ENCODE peak calls at places on chromosomes 13 and 19, in seven cellular contexts. S is upper lobe of right lung, Z is AG04450, N is heart left ventricle, H is fibroblast of lung, A is testis, E is esophagus squamous epithelium. X is an unnamed sample.

GRCh38 chr19:55069137-55069858 is 6.3 kb upstream of the RDH13 start:
- DNase-seq in E (no peak), S (peak), N (no peak), A (no peak), Z (no peak), H (peak), X (no peak)

GRCh38 chr19:5225486-5226345 is 114.9 kb downstream of the PTPRS start:
- DNase-seq in H (no peak), S (no peak), E (no peak), A (no peak), Z (no peak), N (no peak), X (no peak)

GRCh38 chr19:10184636-10185035 is 10.1 kb downstream of the DNMT1 start:
- DNase-seq in A (no peak), E (no peak), H (no peak), S (no peak), N (no peak), Z (no peak), X (no peak)

GRCh38 chr19:45130888-45131615 is 29.7 kb downstream of the NKPD1 start:
- DNase-seq in S (no peak), N (no peak), H (peak), A (peak), E (no peak), Z (no peak), X (peak)

GRCh38 chr19:17266026-17266425 is 1.2 kb upstream of the BABAM1 start:
- DNase-seq in E (no peak), A (no peak), Z (no peak), H (no peak), S (no peak), N (no peak), X (no peak)

GRCh38 chr19:41569481-41570150 is 6.3 kb upstream of the CEACAM21 start:
- DNase-seq in A (no peak), N (no peak), E (no peak), S (no peak), Z (no peak), H (no peak), X (no peak)

GRCh38 chr19:16249826-16250434 is 52.2 kb downstream of the AP1M1 start:
- DNase-seq in E (no peak), N (no peak), A (no peak), Z (peak), H (peak), S (no peak), X (peak)

GRCh38 chr13:40666905-40667621 is 622 bp upstream of the FOXO1 start:
- DNase-seq in E (peak), N (peak), A (peak), S (peak), Z (no peak), H (no peak), X (no peak)

GRCh38 chr13:36840718-36841250 is 21.8 kb downstream of the RFXAP start:
- DNase-seq in H (no peak), E (no peak), A (no peak), Z (no peak), S (no peak), N (no peak), X (no peak)

GRCh38 chr13:36839281-36839680 is 20.3 kb downstream of the RFXAP start:
- DNase-seq in S (no peak), A (no peak), N (no peak), Z (no peak), H (no peak), E (no peak), X (no peak)

GRCh38 chr13:36837354-36838092 is 18.5 kb downstream of the RFXAP start:
- DNase-seq in E (no peak), N (peak), H (no peak), A (no peak), Z (no peak), S (no peak), X (no peak)

GRCh38 chr13:36839981-36840380 is 21.0 kb downstream of the RFXAP start:
- DNase-seq in E (no peak), A (no peak), Z (no peak), N (no peak), S (no peak), H (no peak), X (no peak)

DNA sequence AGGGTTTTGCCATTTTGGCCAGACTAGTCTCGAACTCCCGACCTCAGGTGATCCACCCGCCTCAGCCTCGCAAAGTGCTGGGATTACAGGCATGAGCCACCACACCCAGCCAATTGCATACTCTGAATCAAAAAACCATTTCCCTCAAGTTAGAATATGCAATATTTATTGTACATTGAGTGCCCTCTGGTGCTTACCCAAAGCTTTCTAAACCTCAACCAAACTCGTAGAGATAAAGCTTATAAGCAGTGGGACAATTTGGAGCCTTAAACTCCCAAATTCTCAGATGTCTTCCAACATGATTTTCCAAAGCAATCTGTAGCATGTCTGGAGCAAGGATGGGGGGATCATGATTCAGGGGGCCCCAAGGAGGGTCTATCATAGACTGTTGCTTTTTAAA is 22.4 kb downstream of the RFXAP start:
- DNase-seq in N (no peak), E (no peak), S (no peak), H (peak), Z (no peak), A (no peak), X (no peak)
- TF ChIP-seq CTCF in N (no peak), E (no peak), S (no peak), H (peak), Z (no peak), A (no peak), X (no peak)

GRCh38 chr19:7965259-7965841 is 21.9 kb upstream of the TIMM44 start:
- DNase-seq in A (no peak), N (no peak), H (no peak), E (no peak), S (no peak), Z (no peak), X (no peak)
- H3K4me3 ChIP-seq in A (no peak), N (no peak), H (no peak), E (no peak), S (no peak), Z (no peak), X (no peak)

GRCh38 chr19:58278156-58279041 is at the start of gene ZNF8:
- DNase-seq in H (peak), N (peak), Z (peak), S (peak), E (peak), A (peak), X (peak)
- TF ChIP-seq CTCF in H (peak), N (no peak), Z (no peak), S (peak), E (no peak), A (peak), X (no peak)

DNA sequence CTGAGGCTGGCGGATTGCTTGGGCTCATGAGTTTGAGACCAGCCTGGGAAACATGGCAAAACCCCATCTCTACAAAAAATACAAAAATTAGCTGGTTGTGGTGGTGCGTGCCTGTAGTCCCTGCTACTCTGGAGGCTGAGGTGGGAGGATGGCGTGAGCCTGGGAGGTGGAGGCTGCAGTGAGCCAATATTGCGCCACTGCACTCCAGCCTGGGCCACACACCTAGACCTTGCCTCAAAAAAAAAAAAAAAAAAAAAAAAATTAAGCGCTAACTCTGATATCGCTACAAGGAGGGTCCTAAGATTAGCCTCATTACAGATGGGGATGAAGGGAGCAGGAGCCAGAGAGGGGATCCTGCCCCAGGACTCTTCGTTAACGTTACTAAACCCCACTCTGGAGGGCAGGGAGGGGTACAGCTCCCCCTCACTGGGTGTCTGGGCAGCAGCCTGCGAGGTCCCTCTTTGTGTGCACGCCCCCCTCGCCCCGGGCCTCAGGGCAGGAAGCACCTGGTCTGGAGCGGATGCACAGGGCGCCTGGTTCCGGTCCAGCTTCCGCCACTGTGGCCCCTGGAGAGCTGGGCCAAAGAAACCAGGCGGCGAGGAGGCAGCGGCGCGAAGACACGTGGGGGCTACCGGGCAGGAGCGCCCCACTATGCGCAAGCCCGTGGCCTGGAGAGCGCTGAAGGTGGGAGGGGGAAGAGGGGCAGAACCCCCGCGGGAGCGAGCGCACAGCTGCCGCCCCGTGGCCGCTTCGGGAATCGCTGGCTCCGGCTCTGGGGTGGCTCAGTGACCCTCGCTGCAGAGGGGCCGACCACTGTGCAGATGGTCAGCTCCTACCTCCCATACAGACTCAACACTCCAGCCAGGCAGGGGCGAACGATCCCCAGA is 1.5 kb upstream of the LYL1 start:
- DNase-seq in A (peak), N (peak), Z (no peak), H (no peak), S (peak), E (peak), X (no peak)
- H3K4me3 ChIP-seq in A (peak), N (peak), Z (no peak), H (no peak), S (peak), E (peak), X (no peak)

GRCh38 chr19:2856457-2857055 is 10.6 kb upstream of the ZNF556 start:
- DNase-seq in A (no peak), Z (no peak), S (no peak), N (no peak), E (no peak), H (no peak), X (no peak)

GRCh38 chr19:2853015-2853606 is 11.8 kb downstream of the ZNF555 start:
- DNase-seq in S (no peak), A (no peak), E (no peak), Z (no peak), H (no peak), N (no peak), X (no peak)

GRCh38 chr19:2858864-2859263 is 8.3 kb upstream of the ZNF556 start:
- DNase-seq in H (no peak), E (no peak), S (no peak), Z (no peak), N (no peak), A (peak), X (no peak)

GRCh38 chr19:2852598-2852997 is 11.3 kb downstream of the ZNF555 start:
- DNase-seq in A (no peak), E (no peak), Z (no peak), N (no peak), H (no peak), S (no peak), X (no peak)

DNA sequence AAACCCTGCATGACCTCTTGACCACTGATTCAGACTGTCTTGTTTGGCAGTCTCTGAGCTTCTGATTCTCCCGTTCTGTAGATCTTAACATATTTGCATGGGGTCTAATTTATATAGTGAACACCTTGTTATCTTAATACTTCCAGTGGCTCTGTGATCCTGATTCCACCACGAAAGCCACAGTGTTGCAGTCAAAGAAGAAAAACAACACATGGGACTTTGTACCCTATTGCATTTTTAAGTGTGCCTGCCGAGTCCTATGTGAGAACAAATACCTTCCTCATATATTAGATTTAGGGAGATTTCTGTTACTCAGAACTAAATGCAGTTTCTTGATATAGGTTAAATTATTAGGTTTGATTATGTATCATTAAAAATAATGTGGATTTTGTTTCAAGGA is 12.3 kb upstream of the ZNF556 start:
- DNase-seq in S (no peak), H (no peak), N (no peak), E (no peak), A (no peak), Z (no peak), X (no peak)
- TF ChIP-seq CTCF in S (no peak), H (no peak), N (no peak), E (no peak), A (no peak), Z (no peak), X (no peak)

GRCh38 chr19:1361601-1362384 is 21.9 kb upstream of the NDUFS7 start:
- DNase-seq in N (no peak), S (no peak), H (peak), E (no peak), Z (no peak), A (no peak), X (peak)

GRCh38 chr19:1362385-1363257 is 21.1 kb upstream of the NDUFS7 start:
- DNase-seq in S (no peak), A (no peak), Z (no peak), E (no peak), N (no peak), H (no peak), X (no peak)

GRCh38 chr19:1357695-1358094 is 26.0 kb upstream of the NDUFS7 start:
- DNase-seq in N (no peak), H (no peak), A (no peak), E (no peak), Z (no peak), S (no peak), X (no peak)

GRCh38 chr19:1360818-1361461 is 22.8 kb upstream of the NDUFS7 start:
- DNase-seq in H (peak), A (peak), E (no peak), Z (peak), S (peak), N (peak), X (peak)

GRCh38 chr19:1360126-1360817 is 23.4 kb upstream of the NDUFS7 start:
- DNase-seq in S (no peak), Z (no peak), H (peak), E (no peak), A (no peak), N (no peak), X (peak)
- H3K4me3 ChIP-seq in S (peak), Z (peak), H (no peak), E (peak), A (no peak), N (peak), X (no peak)

GRCh38 chr13:36395280-36395679 is 37.0 kb upstream of the CCNA1 start:
- DNase-seq in S (no peak), H (peak), N (no peak), A (no peak), Z (peak), E (no peak), X (peak)
- TF ChIP-seq CTCF in S (peak), H (peak), N (peak), A (peak), Z (peak), E (peak), X (peak)